ENCODE peak calls at places on chromosomes 3 and 15, in six cellular contexts. One of them, this sample, is unnamed.

GRCh38 chr3:56468184-56469106 is at the start of gene ERC2:
- DNase-seq in GM12892: no peak
- DNase-seq in prostate gland: peak
- DNase-seq in body of pancreas: peak
- DNase-seq in HCT116: no peak
- DNase-seq in Peyer's patch: no peak
- DNase-seq in this sample: no peak

GRCh38 chr3:194874783-194875182 is 189.1 kb downstream of the FAM43A start:
- DNase-seq in GM12892: no peak
- DNase-seq in Peyer's patch: peak
- DNase-seq in body of pancreas: no peak
- DNase-seq in HCT116: no peak
- DNase-seq in prostate gland: no peak
- DNase-seq in this sample: no peak

GRCh38 chr3:3851621-3852323 is 52.5 kb downstream of the LRRN1 start:
- DNase-seq in GM12892: no peak
- DNase-seq in body of pancreas: no peak
- DNase-seq in HCT116: no peak
- DNase-seq in Peyer's patch: no peak
- DNase-seq in prostate gland: no peak
- DNase-seq in this sample: no peak

GRCh38 chr3:98902341-98902740 is 846 bp upstream of the DCBLD2 start:
- DNase-seq in body of pancreas: no peak
- DNase-seq in Peyer's patch: no peak
- DNase-seq in prostate gland: no peak
- DNase-seq in GM12892: no peak
- DNase-seq in HCT116: no peak
- DNase-seq in this sample: no peak

GRCh38 chr3:53254190-53254809 is 1.5 kb downstream of the TKT start:
- DNase-seq in body of pancreas: peak
- DNase-seq in GM12892: no peak
- DNase-seq in Peyer's patch: no peak
- DNase-seq in prostate gland: no peak
- DNase-seq in HCT116: no peak
- DNase-seq in this sample: peak

GRCh38 chr15:29622637-29623036 is 199.6 kb downstream of the TJP1 start:
- DNase-seq in GM12892: no peak
- DNase-seq in body of pancreas: peak
- DNase-seq in Peyer's patch: no peak
- DNase-seq in HCT116: no peak
- DNase-seq in prostate gland: no peak
- DNase-seq in this sample: no peak

GRCh38 chr3:45864760-45865567 is 21.4 kb upstream of the CCR9 start:
- DNase-seq in GM12892: no peak
- DNase-seq in body of pancreas: no peak
- DNase-seq in Peyer's patch: no peak
- DNase-seq in HCT116: no peak
- DNase-seq in prostate gland: no peak
- DNase-seq in this sample: no peak

GRCh38 chr15:64732156-64732860 is 43.1 kb downstream of the RBPMS2 start:
- DNase-seq in HCT116: no peak
- DNase-seq in Peyer's patch: no peak
- DNase-seq in body of pancreas: no peak
- DNase-seq in GM12892: no peak
- DNase-seq in prostate gland: no peak
- DNase-seq in this sample: no peak

GRCh38 chr3:182920515-182921084 is 59.7 kb downstream of the DCUN1D1 start:
- DNase-seq in prostate gland: no peak
- DNase-seq in Peyer's patch: no peak
- DNase-seq in GM12892: no peak
- DNase-seq in HCT116: peak
- DNase-seq in body of pancreas: no peak
- DNase-seq in this sample: peak

GRCh38 chr15:101378356-101378755 is 83.3 kb upstream of the SNRPA1 start:
- DNase-seq in GM12892: no peak
- DNase-seq in prostate gland: no peak
- DNase-seq in HCT116: no peak
- DNase-seq in body of pancreas: no peak
- DNase-seq in Peyer's patch: no peak
- DNase-seq in this sample: no peak

GRCh38 chr15:101381671-101382212 is 86.7 kb upstream of the SNRPA1 start:
- DNase-seq in Peyer's patch: no peak
- DNase-seq in GM12892: no peak
- DNase-seq in prostate gland: no peak
- DNase-seq in body of pancreas: no peak
- DNase-seq in HCT116: no peak
- DNase-seq in this sample: no peak

GRCh38 chr15:101378879-101379278 is 83.8 kb upstream of the SNRPA1 start:
- DNase-seq in prostate gland: no peak
- DNase-seq in GM12892: no peak
- DNase-seq in HCT116: no peak
- DNase-seq in body of pancreas: no peak
- DNase-seq in Peyer's patch: no peak
- DNase-seq in this sample: no peak

GRCh38 chr15:101379647-101380046 is 84.6 kb upstream of the SNRPA1 start:
- DNase-seq in body of pancreas: no peak
- DNase-seq in GM12892: no peak
- DNase-seq in HCT116: no peak
- DNase-seq in Peyer's patch: no peak
- DNase-seq in prostate gland: no peak
- DNase-seq in this sample: no peak

DNA sequence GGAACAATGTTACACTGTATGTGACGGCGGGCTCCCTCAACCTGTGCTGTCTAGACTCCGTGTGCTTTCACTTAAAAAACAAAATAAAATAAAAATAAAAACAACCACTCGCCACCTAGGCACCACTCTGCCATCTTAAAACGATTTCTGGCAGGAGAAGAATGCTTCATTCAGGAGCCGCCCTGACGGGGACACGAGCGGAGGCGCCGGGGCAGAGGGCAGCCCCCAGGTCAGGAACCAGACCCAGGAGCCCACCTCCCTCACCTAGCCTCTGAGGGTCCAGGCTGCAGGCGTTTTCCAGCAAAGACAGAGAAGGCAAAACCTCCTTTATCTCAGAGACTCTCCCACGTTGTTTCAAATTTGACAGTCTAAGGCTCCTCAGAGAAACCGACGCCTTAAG is 85.1 kb upstream of the SNRPA1 start:
- DNase-seq in GM12892: no peak
- DNase-seq in prostate gland: no peak
- DNase-seq in body of pancreas: no peak
- DNase-seq in Peyer's patch: no peak
- DNase-seq in HCT116: no peak
- DNase-seq in this sample: no peak
- TF ChIP-seq POLR2A in GM12892: no peak
- TF ChIP-seq POLR2A in prostate gland: no peak
- TF ChIP-seq POLR2A in body of pancreas: no peak
- TF ChIP-seq POLR2A in Peyer's patch: no peak
- TF ChIP-seq POLR2A in HCT116: no peak
- TF ChIP-seq POLR2A in this sample: no peak

GRCh38 chr3:13335062-13335461 is 85.1 kb downstream of the NUP210 start:
- DNase-seq in GM12892: no peak
- DNase-seq in body of pancreas: peak
- DNase-seq in HCT116: no peak
- DNase-seq in Peyer's patch: no peak
- DNase-seq in prostate gland: no peak
- DNase-seq in this sample: no peak

GRCh38 chr3:13332740-13333139 is 87.4 kb downstream of the NUP210 start:
- DNase-seq in GM12892: no peak
- DNase-seq in prostate gland: peak
- DNase-seq in body of pancreas: peak
- DNase-seq in Peyer's patch: no peak
- DNase-seq in HCT116: no peak
- DNase-seq in this sample: no peak

GRCh38 chr3:13329746-13330145 is 90.4 kb downstream of the NUP210 start:
- DNase-seq in prostate gland: no peak
- DNase-seq in HCT116: no peak
- DNase-seq in Peyer's patch: no peak
- DNase-seq in body of pancreas: no peak
- DNase-seq in GM12892: no peak
- DNase-seq in this sample: no peak

GRCh38 chr3:13333236-13333897 is 86.8 kb downstream of the NUP210 start:
- DNase-seq in Peyer's patch: no peak
- DNase-seq in prostate gland: no peak
- DNase-seq in body of pancreas: no peak
- DNase-seq in HCT116: no peak
- DNase-seq in GM12892: no peak
- DNase-seq in this sample: no peak

DNA sequence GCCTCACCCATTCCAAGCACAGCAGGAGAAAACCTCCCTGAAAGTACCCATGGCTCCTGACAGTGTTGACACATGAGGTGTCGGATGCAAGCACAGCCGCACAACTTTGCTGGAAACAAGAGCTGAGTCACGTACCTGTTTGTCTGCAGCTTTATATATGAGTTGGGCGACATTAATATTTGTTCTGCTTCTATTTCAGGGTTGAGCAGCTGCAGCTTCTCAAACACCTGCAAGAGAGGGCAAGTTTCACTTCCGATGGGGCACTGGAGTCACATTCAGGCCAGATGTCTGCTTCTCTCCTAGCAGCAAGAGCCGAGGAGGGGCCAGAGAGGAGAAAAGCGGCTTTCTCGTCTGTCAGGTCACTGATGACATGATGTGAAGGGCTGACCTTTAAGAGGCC is 88.0 kb downstream of the NUP210 start:
- DNase-seq in body of pancreas: peak
- DNase-seq in HCT116: no peak
- DNase-seq in Peyer's patch: peak
- DNase-seq in prostate gland: peak
- DNase-seq in GM12892: peak
- DNase-seq in this sample: no peak
- TF ChIP-seq POLR2A in body of pancreas: no peak
- TF ChIP-seq POLR2A in HCT116: no peak
- TF ChIP-seq POLR2A in Peyer's patch: no peak
- TF ChIP-seq POLR2A in prostate gland: no peak
- TF ChIP-seq POLR2A in GM12892: no peak
- TF ChIP-seq POLR2A in this sample: no peak

GRCh38 chr3:123586131-123586530 is 1.3 kb upstream of the HACD2 start:
- DNase-seq in Peyer's patch: peak
- DNase-seq in prostate gland: peak
- DNase-seq in HCT116: peak
- DNase-seq in GM12892: no peak
- DNase-seq in body of pancreas: peak
- DNase-seq in this sample: peak
- TF ChIP-seq POLR2A in Peyer's patch: no peak
- TF ChIP-seq POLR2A in prostate gland: no peak
- TF ChIP-seq POLR2A in HCT116: no peak
- TF ChIP-seq POLR2A in GM12892: peak
- TF ChIP-seq POLR2A in body of pancreas: no peak
- TF ChIP-seq POLR2A in this sample: no peak

DNA sequence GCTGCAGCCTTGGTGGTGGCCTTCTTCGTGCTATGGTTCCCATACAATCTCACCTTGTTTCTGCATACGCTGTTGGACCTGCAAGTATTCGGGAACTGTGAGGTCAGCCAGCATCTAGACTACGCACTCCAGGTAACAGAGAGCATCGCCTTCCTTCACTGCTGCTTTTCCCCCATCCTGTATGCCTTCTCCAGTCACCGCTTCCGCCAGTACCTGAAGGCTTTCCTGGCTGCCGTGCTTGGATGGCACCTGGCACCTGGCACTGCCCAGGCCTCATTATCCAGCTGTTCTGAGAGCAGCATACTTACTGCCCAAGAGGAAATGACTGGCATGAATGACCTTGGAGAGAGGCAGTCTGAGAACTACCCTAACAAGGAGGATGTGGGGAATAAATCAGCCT is 10.4 kb downstream of the CYP8B1 start:
- DNase-seq in GM12892: no peak
- DNase-seq in HCT116: no peak
- DNase-seq in prostate gland: no peak
- DNase-seq in Peyer's patch: no peak
- DNase-seq in body of pancreas: no peak
- DNase-seq in this sample: no peak
- TF ChIP-seq POLR2A in GM12892: no peak
- TF ChIP-seq POLR2A in HCT116: no peak
- TF ChIP-seq POLR2A in prostate gland: no peak
- TF ChIP-seq POLR2A in Peyer's patch: no peak
- TF ChIP-seq POLR2A in body of pancreas: no peak
- TF ChIP-seq POLR2A in this sample: no peak

DNA sequence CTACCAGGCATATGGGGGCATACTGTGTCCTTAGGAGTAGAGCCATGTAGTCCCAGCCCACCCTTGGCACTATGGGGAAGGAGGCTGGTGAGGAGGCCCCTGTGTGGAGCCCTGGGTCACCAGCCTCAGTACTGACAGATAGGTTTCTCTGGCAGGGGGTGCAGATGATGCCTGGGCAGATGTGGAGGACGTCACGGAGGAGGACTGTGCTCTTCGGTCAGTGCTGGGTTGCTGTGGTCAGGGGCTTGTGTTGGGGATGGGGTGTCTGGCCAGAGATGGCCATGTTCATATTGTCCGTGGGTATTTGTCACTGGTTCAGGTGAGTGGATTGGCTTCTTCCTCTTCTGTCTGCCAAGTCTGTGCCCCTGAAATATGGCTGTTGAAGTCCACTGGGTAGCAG is 20.0 kb downstream of the MTMR14 start:
- DNase-seq in HCT116: no peak
- DNase-seq in body of pancreas: no peak
- DNase-seq in Peyer's patch: no peak
- DNase-seq in GM12892: no peak
- DNase-seq in prostate gland: no peak
- DNase-seq in this sample: no peak
- TF ChIP-seq POLR2A in HCT116: no peak
- TF ChIP-seq POLR2A in body of pancreas: no peak
- TF ChIP-seq POLR2A in Peyer's patch: no peak
- TF ChIP-seq POLR2A in GM12892: peak
- TF ChIP-seq POLR2A in prostate gland: no peak
- TF ChIP-seq POLR2A in this sample: no peak

GRCh38 chr3:10581716-10582115 is 76.3 kb upstream of the ATP2B2 start:
- DNase-seq in body of pancreas: no peak
- DNase-seq in prostate gland: no peak
- DNase-seq in GM12892: no peak
- DNase-seq in HCT116: no peak
- DNase-seq in Peyer's patch: no peak
- DNase-seq in this sample: no peak

GRCh38 chr3:10585945-10586344 is 80.6 kb upstream of the ATP2B2 start:
- DNase-seq in Peyer's patch: no peak
- DNase-seq in GM12892: no peak
- DNase-seq in body of pancreas: no peak
- DNase-seq in HCT116: no peak
- DNase-seq in prostate gland: no peak
- DNase-seq in this sample: no peak

GRCh38 chr3:10580426-10580825 is 75.0 kb upstream of the ATP2B2 start:
- DNase-seq in Peyer's patch: no peak
- DNase-seq in prostate gland: no peak
- DNase-seq in GM12892: no peak
- DNase-seq in body of pancreas: no peak
- DNase-seq in HCT116: no peak
- DNase-seq in this sample: no peak

GRCh38 chr3:10581251-10581650 is 75.9 kb upstream of the ATP2B2 start:
- DNase-seq in HCT116: no peak
- DNase-seq in body of pancreas: no peak
- DNase-seq in Peyer's patch: no peak
- DNase-seq in prostate gland: no peak
- DNase-seq in GM12892: no peak
- DNase-seq in this sample: no peak

GRCh38 chr3:10583798-10584708 is 78.7 kb upstream of the ATP2B2 start:
- DNase-seq in prostate gland: no peak
- DNase-seq in body of pancreas: no peak
- DNase-seq in Peyer's patch: no peak
- DNase-seq in GM12892: no peak
- DNase-seq in HCT116: no peak
- DNase-seq in this sample: no peak
- TF ChIP-seq POLR2A in prostate gland: no peak
- TF ChIP-seq POLR2A in body of pancreas: no peak
- TF ChIP-seq POLR2A in Peyer's patch: no peak
- TF ChIP-seq POLR2A in GM12892: no peak
- TF ChIP-seq POLR2A in HCT116: no peak
- TF ChIP-seq POLR2A in this sample: no peak

This sample was measured in erythroblast.